ENCODE peak calls at places on chromosomes 3 and 15, in six cellular contexts. S is heart right ventricle, X is fibroblast of lung, J is lower lobe of right lung, L is testis, W is suprapubic skin. M is an unnamed sample.

GRCh38 chr3:140896997-140897396 is 44.6 kb upstream of the SLC25A36 start:
- DNase-seq in L (no peak), W (no peak), S (no peak), J (no peak), X (no peak), M (no peak)

GRCh38 chr3:185582871-185583270 is 3.2 kb upstream of the SENP2 start:
- DNase-seq in J (no peak), W (no peak), X (no peak), L (no peak), S (no peak), M (no peak)

GRCh38 chr3:195063596-195064193 is 207.3 kb downstream of the XXYLT1 start:
- DNase-seq in J (peak), L (no peak), X (no peak), W (no peak), S (no peak), M (no peak)

GRCh38 chr15:35319354-35319753 is 226.6 kb downstream of the DPH6 start:
- DNase-seq in W (no peak), J (no peak), S (no peak), X (no peak), L (no peak), M (no peak)

GRCh38 chr3:89216021-89216739 is 108.8 kb downstream of the EPHA3 start:
- DNase-seq in J (no peak), W (no peak), S (no peak), X (peak), L (no peak), M (peak)

GRCh38 chr3:60461199-60461598 is 790.1 kb downstream of the FHIT start:
- DNase-seq in L (no peak), S (no peak), X (peak), J (no peak), W (no peak), M (no peak)

GRCh38 chr3:105385868-105386508 is 19.3 kb downstream of the ALCAM start:
- DNase-seq in X (no peak), S (no peak), W (no peak), J (no peak), L (no peak), M (no peak)

GRCh38 chr15:34987982-34988873 is at the start of gene ZNF770:
- DNase-seq in X (peak), W (peak), S (peak), L (peak), J (peak), M (peak)

GRCh38 chr15:60814062-60814461 is 335.1 kb upstream of the ICE2 start:
- DNase-seq in L (no peak), X (no peak), W (no peak), S (no peak), J (no peak), M (no peak)

GRCh38 chr15:57586661-57587404 is 4.9 kb upstream of the MYZAP start:
- DNase-seq in L (no peak), W (no peak), X (no peak), J (no peak), S (no peak), M (no peak)

GRCh38 chr3:13934315-13934714 is 54.4 kb upstream of the WNT7A start:
- DNase-seq in S (no peak), X (no peak), J (no peak), W (no peak), L (no peak), M (no peak)

GRCh38 chr3:181596126-181596525 is 115.6 kb upstream of the SOX2 start:
- DNase-seq in L (no peak), X (no peak), W (no peak), J (no peak), S (no peak), M (no peak)

GRCh38 chr3:64684715-64685261 is 3.0 kb downstream of the ADAMTS9 start:
- DNase-seq in W (peak), X (peak), L (peak), S (peak), J (peak), M (peak)

DNA sequence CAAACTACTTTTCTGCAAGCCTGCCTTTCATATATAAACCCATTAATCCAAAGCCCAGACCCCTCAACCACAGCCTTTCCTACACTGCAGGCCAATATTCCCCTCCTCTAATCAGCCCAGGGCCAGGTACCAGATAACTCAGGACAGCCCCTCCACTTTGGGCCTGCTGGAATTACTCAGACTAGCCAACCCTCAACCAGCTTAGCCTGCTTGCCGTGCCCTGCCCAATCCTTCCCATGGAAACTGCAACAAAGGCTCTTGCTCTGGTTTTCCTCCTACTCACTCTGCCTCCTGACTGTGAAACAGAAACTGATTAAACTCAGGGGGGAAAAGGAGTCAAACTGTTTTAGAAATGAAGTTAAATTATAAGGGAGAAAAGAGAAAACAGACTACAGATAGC is 248.1 kb downstream of the KLF13 start:
- DNase-seq in J (no peak), S (no peak), X (no peak), W (no peak), L (no peak), M (peak)
- H3K27ac ChIP-seq in J (no peak), S (no peak), X (no peak), W (no peak), L (no peak), M (peak)

DNA sequence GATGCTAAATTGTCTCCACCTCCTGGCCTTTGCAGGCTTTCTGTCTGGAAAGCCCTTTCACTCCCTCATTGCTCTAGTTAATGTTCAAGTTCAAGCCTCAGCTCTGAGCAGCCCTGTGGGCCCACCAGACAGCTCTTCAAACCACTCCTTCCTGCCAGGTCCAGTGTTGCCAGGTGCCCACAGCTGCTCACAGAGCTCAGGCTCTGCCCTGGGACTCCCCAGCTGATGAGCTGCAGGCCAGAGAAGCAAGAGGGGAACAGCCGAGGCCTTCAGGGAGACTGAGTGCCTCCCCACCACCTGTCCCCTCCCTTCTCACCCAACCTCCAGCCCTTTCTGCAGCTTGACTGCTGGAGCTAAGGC is 1.3 kb upstream of the ZBTB47 start:
- DNase-seq in J (no peak), S (no peak), X (peak), W (no peak), L (no peak), M (no peak)
- H3K4me3 ChIP-seq in J (peak), S (no peak), X (peak), W (peak), L (no peak), M (no peak)

GRCh38 chr15:38650936-38651327 is 86.3 kb upstream of the RASGRP1 start:
- DNase-seq in J (no peak), X (no peak), L (no peak), S (no peak), W (no peak), M (no peak)
- H3K27ac ChIP-seq in J (no peak), X (no peak), L (no peak), S (no peak), W (peak), M (no peak)

GRCh38 chr3:169657351-169658124 is 6.0 kb downstream of the MECOM start:
- DNase-seq in X (peak), W (no peak), J (no peak), S (no peak), L (no peak), M (peak)

GRCh38 chr3:169659858-169660614 is 3.5 kb downstream of the MECOM start:
- DNase-seq in W (no peak), J (peak), S (peak), L (no peak), X (no peak), M (peak)

GRCh38 chr3:169659096-169659521 is 4.4 kb downstream of the MECOM start:
- DNase-seq in W (no peak), J (no peak), L (no peak), X (peak), S (peak), M (peak)

GRCh38 chr3:169660709-169661566 is 2.6 kb downstream of the MECOM start:
- DNase-seq in X (peak), L (no peak), W (no peak), S (peak), J (peak), M (peak)

DNA sequence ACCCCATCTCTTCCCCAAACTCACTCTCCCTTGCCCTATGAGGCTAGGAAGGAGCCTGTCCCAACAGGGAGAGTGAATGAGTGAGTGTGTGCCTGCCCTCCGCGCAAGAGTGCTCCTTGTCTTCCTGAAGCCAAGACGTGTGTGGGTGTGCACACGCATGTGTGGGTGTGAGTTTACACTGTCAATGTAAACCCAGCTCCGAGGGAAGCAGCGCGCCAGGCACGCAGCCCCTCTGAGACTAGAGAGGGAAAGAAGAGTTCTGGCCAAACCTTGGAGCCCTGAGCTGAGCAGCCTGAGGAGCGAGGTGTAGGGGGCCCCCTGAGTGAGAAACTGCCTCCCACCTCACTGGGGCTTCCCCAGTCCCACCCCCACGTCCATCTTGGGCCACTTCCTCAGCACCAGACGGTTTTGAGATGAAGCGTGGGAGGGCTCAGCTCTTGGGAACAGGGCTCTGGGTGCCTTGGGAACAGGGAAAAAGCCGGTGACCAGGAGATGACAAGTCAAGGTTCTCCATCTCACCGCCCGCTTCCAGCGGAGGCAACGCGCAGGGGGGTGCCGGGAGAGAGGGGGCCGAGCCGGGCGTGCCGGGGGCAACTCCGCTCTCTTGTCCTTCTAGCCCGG is 5.1 kb downstream of the MECOM start:
- DNase-seq in W (no peak), L (no peak), X (peak), S (peak), J (no peak), M (peak)
- H3K4me3 ChIP-seq in W (peak), L (no peak), X (peak), S (no peak), J (peak), M (peak)

GRCh38 chr3:66928252-66928651 is 69.9 kb upstream of the KBTBD8 start:
- DNase-seq in S (no peak), L (no peak), J (no peak), X (no peak), W (no peak), M (no peak)

GRCh38 chr3:66933233-66933632 is 64.9 kb upstream of the KBTBD8 start:
- DNase-seq in X (no peak), W (no peak), J (no peak), L (no peak), S (no peak), M (no peak)

GRCh38 chr3:66934041-66934440 is 64.1 kb upstream of the KBTBD8 start:
- DNase-seq in X (no peak), L (no peak), S (no peak), W (no peak), J (no peak), M (no peak)

GRCh38 chr3:66931286-66931685 is 66.8 kb upstream of the KBTBD8 start:
- DNase-seq in L (no peak), J (no peak), X (peak), W (no peak), S (no peak), M (peak)

GRCh38 chr3:66931699-66932098 is 66.4 kb upstream of the KBTBD8 start:
- DNase-seq in L (no peak), J (no peak), W (no peak), S (no peak), X (no peak), M (no peak)
- H3K27ac ChIP-seq in L (no peak), J (no peak), W (no peak), S (no peak), X (no peak), M (no peak)

M was measured in cardiac muscle cell.